ENCODE peak calls at places on chromosomes 4 and X, in ten cellular contexts. Z is transverse colon, N is Peyer's patch, P is sigmoid colon, H is spleen, R is K562, G is vagina, C is IMR-90, W is suprapubic skin, Q is stomach. E is an unnamed sample.
A peak's percentile ranks its signal among the peaks of the same experiment; 100 is the strongest.

GRCh38 chrX:65871671-65872311 is 168.1 kb downstream of the VSIG4 start:
- DNase-seq in Z (peak; percentile 64), N (no peak), P (no peak), H (no peak), R (peak; percentile 59), G (no peak), C (no peak), W (no peak), Q (no peak), E (peak; percentile 15)

GRCh38 chrX:132092439-132093065 is 35.3 kb downstream of the FRMD7 start:
- DNase-seq in Z (peak; percentile 50), N (no peak), P (no peak), H (no peak), R (peak; percentile 53), G (no peak), C (peak; percentile 61), W (no peak), Q (peak; percentile 60), E (peak; percentile 76)

GRCh38 chr4:68962868-68963267 is 11.3 kb upstream of the UGT2A3 start:
- DNase-seq in Z (no peak), N (no peak), P (no peak), H (no peak), R (no peak), G (no peak), C (no peak), W (no peak), Q (no peak), E (no peak)

GRCh38 chrX:49002091-49002935 is at the start of gene GRIPAP1:
- DNase-seq in Z (peak; percentile 72), N (peak; percentile 84), P (peak; percentile 77), H (peak; percentile 90), R (peak; percentile 92), G (no peak), C (peak; percentile 87), W (peak; percentile 77), Q (peak; percentile 71), E (peak; percentile 78)

GRCh38 chr4:186192068-186192751 is 843 bp downstream of the CYP4V2 start:
- DNase-seq in Z (peak; percentile 57), N (peak; percentile 72), P (peak; percentile 81), H (no peak), R (no peak), G (no peak), C (peak; percentile 48), W (no peak), Q (peak; percentile 35), E (peak; percentile 71)

GRCh38 chr4:47913858-47914218 is 545 bp downstream of the NFXL1 start:
- DNase-seq in Z (peak; percentile 50), N (no peak), P (peak; percentile 69), H (peak; percentile 93), R (peak; percentile 35), G (no peak), C (no peak), W (peak; percentile 79), Q (peak; percentile 42), E (peak; percentile 45)

GRCh38 chr4:62135565-62136156 is 935.5 kb downstream of the ADGRL3 start:
- DNase-seq in Z (no peak), N (no peak), P (no peak), H (no peak), R (no peak), G (no peak), C (no peak), W (no peak), Q (no peak), E (no peak)

GRCh38 chr4:174389439-174389838 is 105.7 kb downstream of the CEP44 start:
- DNase-seq in Z (no peak), N (no peak), P (no peak), H (no peak), R (no peak), G (no peak), C (no peak), W (no peak), Q (no peak), E (no peak)

GRCh38 chrX:110734894-110735541 is 60.6 kb downstream of the CHRDL1 start:
- DNase-seq in Z (no peak), N (no peak), P (no peak), H (no peak), R (no peak), G (no peak), C (peak; percentile 69), W (no peak), Q (no peak), E (no peak)

GRCh38 chr4:167854881-167855280 is 237.5 kb upstream of the ANXA10 start:
- DNase-seq in Z (no peak), N (no peak), P (no peak), H (no peak), R (no peak), G (no peak), C (no peak), W (no peak), Q (no peak), E (no peak)

DNA sequence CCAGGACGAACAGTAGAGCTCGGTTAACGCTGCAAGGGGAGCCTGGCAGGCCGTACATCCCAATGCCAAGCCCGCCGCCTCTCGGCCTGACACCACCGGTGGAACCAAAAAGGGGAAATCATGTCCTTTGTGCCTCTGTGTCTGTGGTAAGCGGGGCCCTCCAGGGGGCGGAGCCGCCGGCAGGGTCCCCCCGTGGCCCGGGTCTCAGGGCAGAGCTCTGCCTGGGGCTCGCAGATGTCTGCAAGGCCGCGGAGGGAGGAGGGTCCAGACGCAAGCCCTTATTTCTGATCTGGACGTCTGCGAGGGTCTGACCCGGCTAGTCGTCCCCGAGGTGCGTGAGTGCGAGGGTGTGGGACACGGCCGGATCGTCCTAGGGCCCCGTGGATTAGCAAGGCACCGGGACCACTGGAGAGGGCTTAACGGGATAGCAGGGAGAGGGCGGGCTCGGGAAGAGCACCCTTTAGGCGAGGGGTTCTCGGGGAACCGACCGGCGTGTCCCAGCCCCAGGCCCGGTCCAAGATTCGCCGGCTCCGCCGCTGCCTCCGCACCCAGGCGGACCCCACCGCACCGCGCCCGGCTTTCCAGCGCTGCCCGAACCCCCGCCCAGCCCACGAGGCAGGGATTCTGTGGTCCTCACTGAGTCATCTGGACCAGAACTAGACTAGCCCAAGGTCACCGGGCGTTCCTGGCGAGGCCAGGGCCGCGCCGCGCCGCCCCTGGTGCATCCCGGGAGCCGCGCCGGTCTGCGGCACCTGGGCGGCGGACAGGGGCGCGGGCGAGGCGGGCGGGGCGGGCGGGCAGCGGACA is 858 bp upstream of the FAM193A start:
- DNase-seq in Z (peak; percentile 53), N (peak; percentile 67), P (peak; percentile 80), H (peak; percentile 93), R (peak; percentile 38), G (no peak), C (peak; percentile 5), W (peak; percentile 84), Q (peak; percentile 35), E (peak; percentile 63)
- TF ChIP-seq POLR2A in Z (peak; percentile 72), N (peak; percentile 61), P (peak; percentile 30), H (no peak), R (peak; percentile 70), G (no peak), C (peak; percentile 66), W (no peak), Q (no peak), E (no peak)

GRCh38 chr4:184757810-184758209 is 23.9 kb upstream of the CENPU start:
- DNase-seq in Z (no peak), N (no peak), P (no peak), H (no peak), R (no peak), G (no peak), C (no peak), W (no peak), Q (no peak), E (no peak)
- H3K4me3 ChIP-seq in Z (no peak overlapping the region), N (no peak overlapping the region), P (no peak overlapping the region), H (no peak overlapping the region), R (no peak overlapping the region), G (no peak overlapping the region), C (no peak overlapping the region), W (no peak overlapping the region), Q (no peak overlapping the region), E (no peak overlapping the region)

DNA sequence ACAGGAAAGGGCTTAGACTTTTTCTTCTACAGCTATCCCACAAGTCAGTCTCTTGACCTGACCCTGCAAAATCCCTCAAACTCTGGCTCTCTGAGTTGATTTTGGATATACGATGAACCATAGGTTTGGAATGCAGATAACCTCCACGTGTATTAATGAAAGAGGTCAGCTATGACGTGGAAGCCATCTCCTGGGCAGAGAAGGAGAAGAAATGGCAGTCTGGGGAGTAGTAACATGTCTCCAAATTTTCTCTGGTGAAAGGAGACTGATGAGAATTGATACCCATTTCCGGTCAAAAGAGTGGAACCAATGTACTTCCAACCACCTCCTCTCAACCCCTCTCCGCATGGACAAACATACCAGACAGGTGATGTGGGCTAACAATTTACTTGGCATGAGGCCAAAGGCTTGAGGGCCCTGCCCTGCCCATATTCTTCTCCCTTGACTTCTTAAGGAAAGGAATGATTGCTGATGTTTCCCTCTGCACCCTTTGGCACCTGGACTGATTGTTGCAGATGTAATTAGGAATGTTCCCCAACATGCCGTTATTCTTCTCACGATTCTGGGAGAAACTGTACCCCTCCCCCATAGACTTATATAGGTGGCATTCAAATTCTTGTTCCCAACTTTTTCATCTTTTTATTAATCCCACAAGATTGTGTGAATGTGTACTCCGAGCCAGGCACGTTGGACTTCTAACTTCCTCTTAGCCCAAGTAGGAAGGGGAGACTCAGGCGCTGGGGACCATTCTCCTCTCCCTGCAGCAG is 580 bp upstream of the PLS3 start:
- DNase-seq in Z (no peak), N (no peak), P (no peak), H (no peak), R (no peak), G (no peak), C (peak; percentile 75), W (no peak), Q (no peak), E (no peak)
- H3K27ac ChIP-seq in Z (peak overlapping the region; percentile 86), N (peak overlapping the region; percentile 43), P (peak overlapping the region; percentile 89), H (peak overlapping the region; percentile 85), R (no peak overlapping the region), G (peak overlapping the region; percentile 84), C (peak overlapping the region; percentile 99), W (peak overlapping the region; percentile 92), Q (peak overlapping the region; percentile 66), E (no peak overlapping the region)

GRCh38 chr4:44017422-44017739 is 431.2 kb downstream of the KCTD8 start:
- DNase-seq in Z (no peak), N (no peak), P (no peak), H (no peak), R (no peak), G (no peak), C (no peak), W (no peak), Q (no peak), E (no peak)

GRCh38 chr4:44019721-44020120 is 428.9 kb downstream of the KCTD8 start:
- DNase-seq in Z (no peak), N (no peak), P (no peak), H (no peak), R (no peak), G (no peak), C (no peak), W (no peak), Q (no peak), E (no peak)

DNA sequence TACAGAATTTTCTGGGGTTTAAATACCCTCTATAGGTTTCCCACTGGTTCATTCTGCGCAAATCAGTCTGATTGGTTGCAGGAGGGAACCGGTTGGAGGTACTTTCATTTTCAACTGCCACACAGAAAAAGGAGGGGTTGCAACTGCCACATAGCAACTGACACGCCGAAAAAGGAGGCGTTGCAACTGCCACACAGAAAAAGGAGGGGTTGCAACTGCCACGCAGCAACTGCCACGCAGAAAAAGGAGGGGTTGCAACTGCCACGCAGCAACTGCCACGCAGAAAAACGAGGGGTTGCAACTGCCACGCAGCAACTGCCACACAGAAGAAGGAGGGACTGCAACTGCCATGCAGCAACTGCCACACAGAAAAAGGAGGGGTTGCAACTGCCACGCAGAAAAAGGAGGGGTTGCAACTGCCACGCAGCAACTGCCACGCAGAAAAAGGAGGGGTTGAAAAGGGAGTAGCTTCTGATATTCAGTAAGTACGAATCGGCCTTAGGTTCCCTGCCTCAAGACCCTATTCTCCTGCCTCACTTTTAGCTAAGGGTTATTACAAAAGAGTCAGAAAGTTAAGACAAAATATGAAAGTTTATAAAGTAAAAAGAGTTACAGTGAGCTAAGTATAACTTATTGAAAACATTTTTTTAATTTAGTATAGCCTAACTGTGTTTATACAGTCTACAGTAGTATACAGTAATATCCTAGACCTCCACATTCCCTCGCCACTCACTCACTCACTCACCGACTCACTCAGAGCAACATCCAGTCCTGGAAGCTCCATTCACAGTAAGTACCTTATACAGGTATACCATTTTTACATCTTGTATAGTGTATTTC is 431.8 kb downstream of the KCTD8 start:
- DNase-seq in Z (no peak), N (no peak), P (no peak), H (no peak), R (no peak), G (no peak), C (peak; percentile 23), W (no peak), Q (no peak), E (no peak)
- TF ChIP-seq POLR2A in Z (no peak), N (no peak), P (no peak), H (no peak), R (no peak), G (no peak), C (no peak), W (no peak), Q (no peak), E (no peak)

E was measured in testis.